ENCODE peak calls at places on chromosomes 1 and 21, in nine cellular contexts. One of them, this sample, is unnamed.

GRCh38 chr1:167297222-167298214 is 76.8 kb downstream of the POU2F1 start:
- DNase-seq in HCT116: no peak
- DNase-seq in endothelial cell of umbilical vein: peak
- DNase-seq in transverse colon: peak
- DNase-seq in SK-N-SH: no peak
- DNase-seq in breast epithelium: no peak
- DNase-seq in GM23338: peak
- DNase-seq in Panc1: no peak
- DNase-seq in prostate gland: no peak
- DNase-seq in this sample: no peak

GRCh38 chr1:116122955-116123757 is 12.0 kb downstream of the MAB21L3 start:
- DNase-seq in HCT116: no peak
- DNase-seq in endothelial cell of umbilical vein: no peak
- DNase-seq in transverse colon: peak
- DNase-seq in SK-N-SH: peak
- DNase-seq in breast epithelium: no peak
- DNase-seq in GM23338: no peak
- DNase-seq in Panc1: no peak
- DNase-seq in prostate gland: no peak
- DNase-seq in this sample: no peak

GRCh38 chr21:39006653-39007417 is 176.4 kb downstream of the PSMG1 start:
- DNase-seq in HCT116: no peak
- DNase-seq in endothelial cell of umbilical vein: peak
- DNase-seq in transverse colon: peak
- DNase-seq in SK-N-SH: no peak
- DNase-seq in breast epithelium: no peak
- DNase-seq in GM23338: no peak
- DNase-seq in Panc1: no peak
- DNase-seq in prostate gland: peak
- DNase-seq in this sample: no peak

GRCh38 chr1:174191255-174191906 is 32.1 kb downstream of the RABGAP1L start:
- DNase-seq in HCT116: no peak
- DNase-seq in endothelial cell of umbilical vein: peak
- DNase-seq in transverse colon: no peak
- DNase-seq in SK-N-SH: no peak
- DNase-seq in breast epithelium: no peak
- DNase-seq in GM23338: no peak
- DNase-seq in Panc1: no peak
- DNase-seq in prostate gland: no peak
- DNase-seq in this sample: no peak

GRCh38 chr1:67647036-67647798 is 37.8 kb upstream of the GADD45A start:
- DNase-seq in HCT116: no peak
- DNase-seq in endothelial cell of umbilical vein: peak
- DNase-seq in transverse colon: no peak
- DNase-seq in SK-N-SH: peak
- DNase-seq in breast epithelium: no peak
- DNase-seq in GM23338: no peak
- DNase-seq in Panc1: no peak
- DNase-seq in prostate gland: peak
- DNase-seq in this sample: no peak

GRCh38 chr1:21280482-21280881 is 9.8 kb downstream of the ECE1 start:
- DNase-seq in HCT116: no peak
- DNase-seq in endothelial cell of umbilical vein: no peak
- DNase-seq in transverse colon: no peak
- DNase-seq in SK-N-SH: no peak
- DNase-seq in breast epithelium: no peak
- DNase-seq in GM23338: no peak
- DNase-seq in Panc1: no peak
- DNase-seq in prostate gland: no peak
- DNase-seq in this sample: no peak

GRCh38 chr21:16587141-16587570 is 857.4 kb downstream of the USP25 start:
- DNase-seq in HCT116: no peak
- DNase-seq in endothelial cell of umbilical vein: peak
- DNase-seq in transverse colon: peak
- DNase-seq in SK-N-SH: peak
- DNase-seq in breast epithelium: no peak
- DNase-seq in GM23338: peak
- DNase-seq in Panc1: peak
- DNase-seq in prostate gland: peak
- DNase-seq in this sample: peak

GRCh38 chr1:162059721-162060120 is 9.8 kb upstream of the NOS1AP start:
- DNase-seq in HCT116: no peak
- DNase-seq in endothelial cell of umbilical vein: no peak
- DNase-seq in transverse colon: no peak
- DNase-seq in SK-N-SH: no peak
- DNase-seq in breast epithelium: no peak
- DNase-seq in GM23338: no peak
- DNase-seq in Panc1: no peak
- DNase-seq in prostate gland: no peak
- DNase-seq in this sample: no peak

GRCh38 chr1:2404890-2405511 is 7.4 kb downstream of the PEX10 start:
- DNase-seq in HCT116: no peak
- DNase-seq in endothelial cell of umbilical vein: no peak
- DNase-seq in transverse colon: no peak
- DNase-seq in SK-N-SH: no peak
- DNase-seq in breast epithelium: no peak
- DNase-seq in GM23338: no peak
- DNase-seq in Panc1: no peak
- DNase-seq in prostate gland: no peak
- DNase-seq in this sample: no peak

GRCh38 chr1:2405588-2406295 is 6.6 kb downstream of the PEX10 start:
- DNase-seq in HCT116: no peak
- DNase-seq in endothelial cell of umbilical vein: no peak
- DNase-seq in transverse colon: no peak
- DNase-seq in SK-N-SH: no peak
- DNase-seq in breast epithelium: no peak
- DNase-seq in GM23338: no peak
- DNase-seq in Panc1: no peak
- DNase-seq in prostate gland: no peak
- DNase-seq in this sample: no peak

GRCh38 chr1:2403273-2403672 is 9.1 kb downstream of the PEX10 start:
- DNase-seq in HCT116: no peak
- DNase-seq in endothelial cell of umbilical vein: no peak
- DNase-seq in transverse colon: no peak
- DNase-seq in SK-N-SH: no peak
- DNase-seq in breast epithelium: no peak
- DNase-seq in GM23338: no peak
- DNase-seq in Panc1: no peak
- DNase-seq in prostate gland: no peak
- DNase-seq in this sample: no peak

GRCh38 chr1:2402420-2402819 is 9.9 kb downstream of the PEX10 start:
- DNase-seq in HCT116: no peak
- DNase-seq in endothelial cell of umbilical vein: no peak
- DNase-seq in transverse colon: no peak
- DNase-seq in SK-N-SH: no peak
- DNase-seq in breast epithelium: no peak
- DNase-seq in GM23338: no peak
- DNase-seq in Panc1: no peak
- DNase-seq in prostate gland: no peak
- DNase-seq in this sample: no peak

GRCh38 chr1:2404142-2404889 is 8.0 kb downstream of the PEX10 start:
- DNase-seq in HCT116: no peak
- DNase-seq in endothelial cell of umbilical vein: no peak
- DNase-seq in transverse colon: no peak
- DNase-seq in SK-N-SH: no peak
- DNase-seq in breast epithelium: no peak
- DNase-seq in GM23338: no peak
- DNase-seq in Panc1: no peak
- DNase-seq in prostate gland: no peak
- DNase-seq in this sample: no peak
- TF ChIP-seq POLR2AphosphoS5 in HCT116: peak
- TF ChIP-seq POLR2AphosphoS5 in endothelial cell of umbilical vein: no peak
- TF ChIP-seq POLR2AphosphoS5 in transverse colon: no peak
- TF ChIP-seq POLR2AphosphoS5 in SK-N-SH: peak
- TF ChIP-seq POLR2AphosphoS5 in breast epithelium: no peak
- TF ChIP-seq POLR2AphosphoS5 in GM23338: no peak
- TF ChIP-seq POLR2AphosphoS5 in Panc1: no peak
- TF ChIP-seq POLR2AphosphoS5 in prostate gland: no peak
- TF ChIP-seq POLR2AphosphoS5 in this sample: no peak

GRCh38 chr1:111535256-111536191 is 32.1 kb upstream of the ADORA3 start:
- DNase-seq in HCT116: no peak
- DNase-seq in endothelial cell of umbilical vein: no peak
- DNase-seq in transverse colon: no peak
- DNase-seq in SK-N-SH: no peak
- DNase-seq in breast epithelium: no peak
- DNase-seq in GM23338: no peak
- DNase-seq in Panc1: no peak
- DNase-seq in prostate gland: no peak
- DNase-seq in this sample: peak

GRCh38 chr1:111538343-111539035 is 35.1 kb upstream of the ADORA3 start:
- DNase-seq in HCT116: no peak
- DNase-seq in endothelial cell of umbilical vein: no peak
- DNase-seq in transverse colon: peak
- DNase-seq in SK-N-SH: no peak
- DNase-seq in breast epithelium: no peak
- DNase-seq in GM23338: no peak
- DNase-seq in Panc1: no peak
- DNase-seq in prostate gland: no peak
- DNase-seq in this sample: no peak

GRCh38 chr1:111541721-111542120 is 38.3 kb upstream of the ADORA3 start:
- DNase-seq in HCT116: no peak
- DNase-seq in endothelial cell of umbilical vein: no peak
- DNase-seq in transverse colon: no peak
- DNase-seq in SK-N-SH: no peak
- DNase-seq in breast epithelium: no peak
- DNase-seq in GM23338: peak
- DNase-seq in Panc1: no peak
- DNase-seq in prostate gland: no peak
- DNase-seq in this sample: no peak

GRCh38 chr1:111542187-111542586 is 38.8 kb upstream of the ADORA3 start:
- DNase-seq in HCT116: no peak
- DNase-seq in endothelial cell of umbilical vein: no peak
- DNase-seq in transverse colon: no peak
- DNase-seq in SK-N-SH: no peak
- DNase-seq in breast epithelium: no peak
- DNase-seq in GM23338: peak
- DNase-seq in Panc1: no peak
- DNase-seq in prostate gland: no peak
- DNase-seq in this sample: no peak

DNA sequence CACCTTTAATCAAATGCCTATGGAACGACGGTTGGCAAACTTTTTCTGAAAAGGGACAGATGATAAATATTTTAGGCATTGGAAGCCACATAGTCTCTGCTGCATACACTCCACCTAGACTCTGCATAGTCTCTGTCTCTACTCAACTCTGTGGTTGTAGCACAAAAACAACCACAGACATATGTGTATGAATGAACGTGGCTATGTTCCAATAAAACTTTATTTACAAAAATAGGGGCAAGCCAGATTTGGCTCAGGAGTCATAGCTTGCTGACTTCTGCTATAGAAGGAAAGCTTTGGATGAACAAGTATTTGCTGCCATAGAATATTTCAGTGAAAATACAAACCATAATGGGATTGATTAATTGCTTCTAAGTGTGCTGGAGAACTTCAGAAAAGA is 37.5 kb upstream of the ADORA3 start:
- DNase-seq in HCT116: no peak
- DNase-seq in endothelial cell of umbilical vein: no peak
- DNase-seq in transverse colon: no peak
- DNase-seq in SK-N-SH: no peak
- DNase-seq in breast epithelium: no peak
- DNase-seq in GM23338: no peak
- DNase-seq in Panc1: no peak
- DNase-seq in prostate gland: no peak
- DNase-seq in this sample: no peak
- TF ChIP-seq CTCF in HCT116: no peak
- TF ChIP-seq CTCF in endothelial cell of umbilical vein: no peak
- TF ChIP-seq CTCF in transverse colon: no peak
- TF ChIP-seq CTCF in SK-N-SH: no peak
- TF ChIP-seq CTCF in breast epithelium: no peak
- TF ChIP-seq CTCF in GM23338: no peak
- TF ChIP-seq CTCF in Panc1: no peak
- TF ChIP-seq CTCF in prostate gland: no peak
- TF ChIP-seq CTCF in this sample: no peak

GRCh38 chr21:46027855-46028493 is 46.4 kb downstream of the COL6A1 start:
- DNase-seq in HCT116: no peak
- DNase-seq in endothelial cell of umbilical vein: no peak
- DNase-seq in transverse colon: no peak
- DNase-seq in SK-N-SH: no peak
- DNase-seq in breast epithelium: no peak
- DNase-seq in GM23338: no peak
- DNase-seq in Panc1: no peak
- DNase-seq in prostate gland: no peak
- DNase-seq in this sample: peak
- TF ChIP-seq POLR2AphosphoS5 in HCT116: no peak
- TF ChIP-seq POLR2AphosphoS5 in endothelial cell of umbilical vein: no peak
- TF ChIP-seq POLR2AphosphoS5 in transverse colon: peak
- TF ChIP-seq POLR2AphosphoS5 in SK-N-SH: no peak
- TF ChIP-seq POLR2AphosphoS5 in breast epithelium: no peak
- TF ChIP-seq POLR2AphosphoS5 in GM23338: no peak
- TF ChIP-seq POLR2AphosphoS5 in Panc1: no peak
- TF ChIP-seq POLR2AphosphoS5 in prostate gland: no peak
- TF ChIP-seq POLR2AphosphoS5 in this sample: no peak

GRCh38 chr1:222126052-222126451 is 384.2 kb upstream of the DUSP10 start:
- DNase-seq in HCT116: no peak
- DNase-seq in endothelial cell of umbilical vein: no peak
- DNase-seq in transverse colon: no peak
- DNase-seq in SK-N-SH: no peak
- DNase-seq in breast epithelium: no peak
- DNase-seq in GM23338: no peak
- DNase-seq in Panc1: no peak
- DNase-seq in prostate gland: no peak
- DNase-seq in this sample: no peak

GRCh38 chr1:222127526-222128152 is 385.8 kb upstream of the DUSP10 start:
- DNase-seq in HCT116: no peak
- DNase-seq in endothelial cell of umbilical vein: no peak
- DNase-seq in transverse colon: no peak
- DNase-seq in SK-N-SH: no peak
- DNase-seq in breast epithelium: no peak
- DNase-seq in GM23338: no peak
- DNase-seq in Panc1: no peak
- DNase-seq in prostate gland: no peak
- DNase-seq in this sample: no peak

GRCh38 chr1:222129041-222129440 is 387.2 kb upstream of the DUSP10 start:
- DNase-seq in HCT116: no peak
- DNase-seq in endothelial cell of umbilical vein: no peak
- DNase-seq in transverse colon: no peak
- DNase-seq in SK-N-SH: no peak
- DNase-seq in breast epithelium: no peak
- DNase-seq in GM23338: no peak
- DNase-seq in Panc1: no peak
- DNase-seq in prostate gland: no peak
- DNase-seq in this sample: no peak

GRCh38 chr1:222127096-222127495 is 385.2 kb upstream of the DUSP10 start:
- DNase-seq in HCT116: no peak
- DNase-seq in endothelial cell of umbilical vein: no peak
- DNase-seq in transverse colon: no peak
- DNase-seq in SK-N-SH: no peak
- DNase-seq in breast epithelium: no peak
- DNase-seq in GM23338: no peak
- DNase-seq in Panc1: no peak
- DNase-seq in prostate gland: no peak
- DNase-seq in this sample: no peak

DNA sequence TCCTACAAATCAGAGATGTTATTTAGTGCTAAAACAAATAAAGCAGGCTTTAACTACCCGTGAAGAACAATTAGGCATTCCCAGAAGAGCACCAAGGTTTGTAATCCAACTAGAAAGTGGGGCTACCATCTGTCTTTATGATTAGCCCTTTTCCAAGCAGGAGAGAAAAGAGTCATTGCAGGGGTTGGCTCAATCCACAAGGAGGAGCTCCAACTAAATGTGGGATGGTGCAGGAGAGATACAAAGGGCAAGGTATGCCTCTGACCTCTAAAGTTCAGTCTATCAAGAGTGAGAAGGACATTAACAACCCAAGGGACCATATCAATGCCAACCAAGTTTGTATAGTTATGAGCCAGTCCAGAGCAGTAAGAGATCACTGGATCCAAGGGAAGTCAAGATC is 382.7 kb upstream of the DUSP10 start:
- DNase-seq in HCT116: no peak
- DNase-seq in endothelial cell of umbilical vein: no peak
- DNase-seq in transverse colon: no peak
- DNase-seq in SK-N-SH: no peak
- DNase-seq in breast epithelium: no peak
- DNase-seq in GM23338: peak
- DNase-seq in Panc1: no peak
- DNase-seq in prostate gland: no peak
- DNase-seq in this sample: no peak
- TF ChIP-seq CTCF in HCT116: peak
- TF ChIP-seq CTCF in endothelial cell of umbilical vein: no peak
- TF ChIP-seq CTCF in transverse colon: peak
- TF ChIP-seq CTCF in SK-N-SH: peak
- TF ChIP-seq CTCF in breast epithelium: no peak
- TF ChIP-seq CTCF in GM23338: peak
- TF ChIP-seq CTCF in Panc1: peak
- TF ChIP-seq CTCF in prostate gland: peak
- TF ChIP-seq CTCF in this sample: no peak